ENCODE peak calls at places on chromosomes 11 and 22, in ten cellular contexts. H, U, N, T, F, W, S, Y, R and O are unnamed samples.
A peak's percentile ranks its signal among the peaks of the same experiment; 100 is the strongest.

GRCh38 chr11:65853249-65853979 is 4.6 kb downstream of the CFL1 start:
- DNase-seq in N (no peak), F (no peak), Y (no peak), U (no peak), R (no peak), S (no peak), T (no peak), W (no peak), H (peak; percentile 69), O (no peak)

GRCh38 chr11:123174196-123175183 is 20.6 kb downstream of the CLMP start:
- DNase-seq in R (no peak), F (peak; percentile 97), Y (peak; percentile 78), H (no peak), T (no peak), S (no peak), N (no peak), U (no peak), W (peak; percentile 97), O (no peak)

GRCh38 chr22:23137468-23137867 is 4.3 kb downstream of the RSPH14 start:
- DNase-seq in S (no peak), U (no peak), H (no peak), R (no peak), N (no peak), W (no peak), T (no peak), Y (no peak), F (no peak), O (no peak)

GRCh38 chr11:112165049-112165448 is 1.2 kb upstream of the IL18 start:
- DNase-seq in S (no peak), Y (no peak), N (no peak), H (no peak), W (no peak), U (no peak), F (no peak), T (no peak), R (no peak), O (no peak)

GRCh38 chr22:19674929-19675253 is 39.4 kb upstream of the SEPTIN5 start:
- DNase-seq in Y (no peak), H (peak; percentile 35), R (no peak), S (no peak), U (no peak), N (no peak), W (no peak), F (no peak), T (no peak), O (no peak)

GRCh38 chr11:69908511-69909220 is 89.5 kb upstream of the FGF3 start:
- DNase-seq in T (no peak), N (no peak), R (peak; percentile 8), S (no peak), F (no peak), Y (no peak), H (no peak), W (no peak), U (no peak), O (no peak)

GRCh38 chr11:127395034-127395433 is 394.5 kb upstream of the KIRREL3 start:
- DNase-seq in Y (no peak), U (no peak), N (no peak), T (no peak), H (no peak), R (no peak), F (no peak), W (no peak), S (no peak), O (no peak)

GRCh38 chr11:96520939-96521338 is 131.1 kb downstream of the JRKL start:
- DNase-seq in N (no peak), U (no peak), Y (no peak), R (no peak), F (no peak), W (no peak), S (no peak), H (no peak), T (no peak), O (no peak)

GRCh38 chr11:112537846-112538330 is 277.2 kb upstream of the PLET1 start:
- DNase-seq in F (no peak), T (no peak), S (no peak), U (no peak), R (no peak), W (no peak), H (no peak), Y (no peak), N (no peak), O (no peak)

GRCh38 chr11:34433899-34434298 is 4.8 kb upstream of the CAT start:
- DNase-seq in H (no peak), W (no peak), Y (no peak), S (no peak), T (no peak), N (no peak), R (no peak), U (no peak), F (no peak), O (no peak)

GRCh38 chr11:44990665-44991064 is 40.0 kb upstream of the TP53I11 start:
- DNase-seq in U (no peak), R (no peak), F (no peak), H (peak; percentile 31), Y (no peak), N (no peak), W (no peak), T (no peak), S (no peak), O (no peak)

GRCh38 chr22:29578462-29578861 is 2.5 kb downstream of the NIPSNAP1 start:
- DNase-seq in R (no peak), N (no peak), H (no peak), T (no peak), W (no peak), F (no peak), Y (no peak), U (no peak), S (no peak), O (no peak)

GRCh38 chr11:76613901-76614300 is 56.6 kb downstream of the LRRC32 start:
- DNase-seq in F (no peak), H (peak; percentile 10), Y (no peak), N (no peak), R (no peak), W (no peak), T (no peak), U (no peak), S (no peak), O (no peak)

DNA sequence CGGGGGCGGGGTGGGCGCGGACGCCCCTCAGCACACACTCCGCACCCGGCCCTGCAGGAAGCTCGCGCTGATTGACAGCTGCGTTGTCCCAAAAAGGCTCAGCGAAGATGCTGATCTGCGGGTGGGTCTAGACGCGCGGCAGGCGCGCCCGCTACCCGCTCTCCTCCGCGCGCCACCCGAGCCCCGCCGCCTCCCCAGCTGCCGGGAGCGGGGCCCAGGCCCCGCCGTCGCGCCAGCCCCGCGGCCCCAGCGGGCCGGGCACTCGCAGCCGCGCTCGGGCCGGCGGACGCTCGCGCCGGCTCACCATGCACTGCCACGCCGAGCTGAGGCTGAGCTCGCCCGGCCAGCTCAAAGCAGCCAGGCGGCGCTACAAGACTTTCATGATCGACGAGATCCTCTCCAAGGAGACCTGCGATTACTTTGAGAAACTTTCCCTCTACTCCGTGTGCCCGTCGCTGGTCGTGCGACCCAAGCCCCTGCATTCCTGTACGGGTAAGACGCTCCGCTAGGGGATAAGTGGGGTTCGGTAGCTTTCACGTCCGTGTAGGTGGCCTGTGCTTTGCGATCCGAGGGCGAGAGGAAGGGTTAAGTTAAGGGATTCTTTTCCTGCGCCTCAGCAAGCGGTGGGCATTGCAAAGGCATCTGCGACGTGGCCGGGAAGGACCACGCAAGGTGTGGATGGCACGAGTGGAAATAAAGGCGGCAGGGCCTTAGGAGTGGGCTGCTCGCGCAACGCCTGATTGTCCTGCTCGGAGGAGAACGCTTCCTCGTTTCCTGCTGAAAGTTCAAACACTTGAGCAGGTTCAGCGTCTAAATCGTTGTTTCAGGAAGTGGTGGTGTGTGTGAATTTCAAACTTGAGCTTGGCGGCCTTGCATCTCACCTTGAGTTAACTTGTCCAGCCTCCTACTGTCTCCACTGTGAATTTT is at the start of gene BARX2:
- DNase-seq in T (peak; percentile 26), H (peak; percentile 91), R (peak; percentile 74), S (peak; percentile 21), N (peak; percentile 69), U (no peak), F (peak; percentile 66), W (peak; percentile 41), Y (peak; percentile 59), O (peak; percentile 42)
- TF ChIP-seq CTCF in T (peak; percentile 92), H (peak; percentile 79), R (no peak), S (peak; percentile 42), N (peak; percentile 29), U (no peak), F (peak; percentile 52), W (peak; percentile 66), Y (peak; percentile 79), O (peak; percentile 39)

GRCh38 chr11:86637976-86638375 is 34.4 kb downstream of the ME3 start:
- DNase-seq in U (no peak), N (no peak), H (no peak), S (no peak), W (no peak), R (no peak), T (no peak), F (no peak), Y (no peak), O (no peak)

GRCh38 chr11:86627776-86628455 is 44.5 kb downstream of the ME3 start:
- DNase-seq in R (no peak), U (no peak), T (no peak), N (no peak), H (no peak), F (no peak), S (no peak), W (no peak), Y (no peak), O (no peak)

GRCh38 chr11:86636275-86636674 is 36.1 kb downstream of the ME3 start:
- DNase-seq in Y (no peak), T (no peak), W (peak; percentile 45), U (no peak), F (no peak), N (no peak), S (no peak), R (no peak), H (peak; percentile 26), O (no peak)

GRCh38 chr11:86629070-86629706 is 43.2 kb downstream of the ME3 start:
- DNase-seq in N (no peak), F (peak; percentile 73), W (no peak), S (no peak), H (no peak), U (no peak), R (no peak), T (no peak), Y (peak; percentile 95), O (no peak)

GRCh38 chr11:86632499-86633269 is 39.7 kb downstream of the ME3 start:
- DNase-seq in T (peak; percentile 68), S (no peak), R (peak; percentile 33), H (peak; percentile 89), Y (peak; percentile 98), N (no peak), U (no peak), W (peak; percentile 95), F (peak; percentile 90), O (no peak)
- TF ChIP-seq CTCF in T (peak; percentile 45), S (no peak), R (no peak), H (peak; percentile 70), Y (peak; percentile 31), N (no peak), U (no peak), W (peak; percentile 49), F (peak; percentile 58), O (no peak)

GRCh38 chr11:18768472-18768901 is 23.1 kb downstream of the PTPN5 start:
- DNase-seq in Y (no peak), R (no peak), N (no peak), H (no peak), T (no peak), F (no peak), S (peak; percentile 74), U (no peak), W (no peak), O (peak; percentile 69)
- TF ChIP-seq CTCF in Y (no peak), R (no peak), N (no peak), H (no peak), T (no peak), F (no peak), S (no peak), U (no peak), W (no peak), O (no peak)

GRCh38 chr11:57499413-57499982 is 16.0 kb downstream of the SLC43A1 start:
- DNase-seq in F (peak; percentile 93), T (peak; percentile 61), R (peak; percentile 99), Y (peak; percentile 84), S (peak; percentile 81), H (peak; percentile 99), W (peak; percentile 70), U (peak; percentile 82), N (peak; percentile 99), O (peak; percentile 81)
- TF ChIP-seq CTCF in F (no peak), T (no peak), R (no peak), Y (peak; percentile 11), S (no peak), H (peak; percentile 31), W (peak; percentile 18), U (no peak), N (no peak), O (no peak)